ENCODE peak calls at places on chromosomes 13 and 19, in five cellular contexts. T is pancreas; Q is SHP77; J is adrenal gland; F is CD8-positive, alpha-beta memory T cell. P is an unnamed sample.
A peak's percentile ranks its signal among the peaks of the same experiment; 100 is the strongest.

GRCh38 chr13:28181413-28181812 is 43.1 kb downstream of the PAN3 start:
- DNase-seq in T (no peak), Q (no peak), J (no peak), F (no peak), P (no peak)

GRCh38 chr13:60226507-60226906 is 62.8 kb upstream of the DIAPH3 start:
- DNase-seq in T (no peak), Q (peak; percentile 39), J (no peak), F (no peak), P (no peak)

GRCh38 chr13:97005631-97006262 is 11.5 kb upstream of the OXGR1 start:
- DNase-seq in T (no peak), Q (no peak), J (no peak), F (no peak), P (no peak)

GRCh38 chr19:18503971-18504885 is 17.6 kb downstream of the ELL start:
- DNase-seq in T (peak; percentile 80), Q (peak; percentile 32), J (no peak), F (no peak), P (no peak)

GRCh38 chr13:111242585-111242984 is 77.9 kb upstream of the TEX29 start:
- DNase-seq in T (no peak), Q (no peak), J (no peak), F (no peak), P (no peak)

GRCh38 chr13:35552172-35552844 is 75.8 kb upstream of the MAB21L1 start:
- DNase-seq in T (no peak), Q (no peak), J (no peak), F (no peak), P (no peak)

GRCh38 chr13:37136187-37136586 is 30.7 kb upstream of the CSNK1A1L start:
- DNase-seq in T (no peak), Q (no peak), J (no peak), F (no peak), P (no peak)

GRCh38 chr19:31055454-31055853 is 293.8 kb downstream of the TSHZ3 start:
- DNase-seq in T (no peak), Q (no peak), J (no peak), F (no peak), P (no peak)

GRCh38 chr13:111525320-111526118 is 205.1 kb downstream of the TEX29 start:
- DNase-seq in T (no peak), Q (no peak), J (no peak), F (no peak), P (no peak)

P was measured in lung.